ENCODE peak calls at places on chromosomes 2 and 18, in seven cellular contexts. O, G, P, H, F, W and X are unnamed samples.

GRCh38 chr18:10101293-10101701 is 187.5 kb downstream of the VAPA start:
- DNase-seq in G (no peak), F (no peak), W (no peak), H (peak; percentile 66), P (no peak), O (no peak), X (no peak)

GRCh38 chr2:98601532-98602132 is 6.7 kb downstream of the COA5 start:
- DNase-seq in F (no peak), G (no peak), P (peak; percentile 64), H (peak; percentile 42), O (peak; percentile 8), W (no peak), X (no peak)

GRCh38 chr2:120750488-120751210 is 15.0 kb downstream of the GLI2 start:
- DNase-seq in O (no peak), P (no peak), H (peak; percentile 73), W (no peak), G (peak; percentile 64), F (no peak), X (no peak)

GRCh38 chr2:98781822-98782221 is 50.9 kb upstream of the MGAT4A start:
- DNase-seq in H (no peak), F (no peak), W (no peak), G (no peak), O (no peak), P (no peak), X (no peak)

GRCh38 chr18:26981373-26982082 is 116.0 kb upstream of the AQP4 start:
- DNase-seq in W (no peak), G (no peak), H (no peak), F (no peak), P (no peak), O (no peak), X (no peak)

GRCh38 chr2:172227719-172228118 is 125.0 kb upstream of the DLX2 start:
- DNase-seq in F (no peak), O (no peak), G (no peak), P (no peak), W (no peak), H (no peak), X (no peak)

GRCh38 chr2:43399515-43400245 is 173.3 kb upstream of the ZFP36L2 start:
- DNase-seq in H (peak; percentile 87), G (no peak), F (no peak), W (no peak), O (no peak), P (no peak), X (peak; percentile 14)

GRCh38 chr2:224220581-224221255 is 181.2 kb downstream of the FAM124B start:
- DNase-seq in W (no peak), O (no peak), H (peak; percentile 55), P (peak; percentile 54), F (no peak), G (no peak), X (no peak)

GRCh38 chr2:239264838-239265651 is 135.8 kb downstream of the HDAC4 start:
- DNase-seq in W (no peak), P (no peak), O (no peak), G (no peak), F (no peak), H (peak; percentile 79), X (no peak)

GRCh38 chr2:36952748-36953197 is 13.6 kb downstream of the STRN start:
- DNase-seq in P (no peak), F (no peak), H (no peak), G (no peak), O (no peak), W (no peak), X (no peak)